ENCODE peak calls at places on chromosomes 7 and 10, in seven cellular contexts. N is heart right ventricle, C is fibroblast of lung, R is astrocyte, A is left ventricle myocardium inferior, S is lower lobe of right lung, B is testis. W is an unnamed sample.

GRCh38 chr10:14302035-14302434 is 28.7 kb downstream of the FRMD4A start:
- DNase-seq in A (no peak), B (no peak), N (no peak), S (no peak), C (peak), R (peak), W (no peak)

GRCh38 chr10:43851030-43851429 is 202.3 kb upstream of the ZNF32 start:
- DNase-seq in N (no peak), C (no peak), S (no peak), R (no peak), A (no peak), B (no peak), W (no peak)

GRCh38 chr7:118041336-118041878 is 142.6 kb upstream of the LSM8 start:
- DNase-seq in C (no peak), B (no peak), R (no peak), A (no peak), S (no peak), N (no peak), W (peak)

GRCh38 chr7:99072126-99072525 is 71.8 kb downstream of the SMURF1 start:
- DNase-seq in A (no peak), S (no peak), B (no peak), N (no peak), R (no peak), C (no peak), W (no peak)

GRCh38 chr10:78515037-78515872 is 481.6 kb downstream of the RPS24 start:
- DNase-seq in A (no peak), C (no peak), S (no peak), R (no peak), B (no peak), N (no peak), W (no peak)

GRCh38 chr7:133688483-133689239 is 435.8 kb downstream of the EXOC4 start:
- DNase-seq in R (peak), A (no peak), S (no peak), B (no peak), N (no peak), C (peak), W (peak)

GRCh38 chr7:69749358-69749757 is 151.1 kb downstream of the AUTS2 start:
- DNase-seq in N (no peak), S (no peak), A (no peak), B (no peak), R (no peak), C (peak), W (no peak)

GRCh38 chr7:36214608-36215016 is 61.6 kb downstream of the EEPD1 start:
- DNase-seq in N (no peak), S (no peak), A (no peak), B (peak), C (peak), R (no peak), W (no peak)

GRCh38 chr10:666237-667012 is 23.0 kb downstream of the DIP2C start:
- DNase-seq in N (no peak), S (no peak), R (no peak), C (no peak), A (no peak), B (no peak), W (no peak)
- H3K4me3 ChIP-seq in N (peak), S (peak), R (no peak), C (peak), A (peak), B (no peak), W (no peak)

DNA sequence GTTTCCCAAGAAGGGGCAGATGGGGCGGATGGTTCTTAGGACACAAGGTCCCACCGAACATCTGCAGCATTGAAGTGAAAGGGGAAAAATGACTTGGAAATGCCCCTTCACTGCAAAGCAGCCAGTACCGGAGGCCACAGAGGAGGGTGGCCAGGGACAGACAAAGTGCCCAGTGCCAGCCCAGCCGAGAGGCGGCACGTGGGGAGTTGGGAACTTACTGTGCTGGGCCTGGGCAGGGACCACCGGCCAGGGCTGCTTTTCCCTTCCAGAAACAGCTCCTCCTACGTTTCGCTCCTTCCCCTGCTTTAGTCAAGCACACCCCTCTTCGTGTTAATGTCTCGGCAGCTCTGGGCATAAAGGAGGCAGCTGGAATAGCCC is 129.2 kb downstream of the TNS3 start:
- DNase-seq in R (no peak), N (no peak), S (no peak), A (no peak), B (no peak), C (no peak), W (no peak)
- H3K4me3 ChIP-seq in R (peak), N (peak), S (peak), A (peak), B (no peak), C (peak), W (no peak)

GRCh38 chr10:97185326-97186058 is at the start of gene SLIT1:
- DNase-seq in N (no peak), B (no peak), R (no peak), C (no peak), A (no peak), S (no peak), W (no peak)
- H3K4me3 ChIP-seq in N (no peak), B (peak), R (no peak), C (no peak), A (peak), S (no peak), W (peak)

GRCh38 chr10:112955736-112956421 is 5.8 kb downstream of the TCF7L2 start:
- DNase-seq in A (no peak), R (peak), N (no peak), B (no peak), S (no peak), C (peak), W (no peak)
- H3K4me3 ChIP-seq in A (peak), R (peak), N (peak), B (no peak), S (peak), C (peak), W (peak)

DNA sequence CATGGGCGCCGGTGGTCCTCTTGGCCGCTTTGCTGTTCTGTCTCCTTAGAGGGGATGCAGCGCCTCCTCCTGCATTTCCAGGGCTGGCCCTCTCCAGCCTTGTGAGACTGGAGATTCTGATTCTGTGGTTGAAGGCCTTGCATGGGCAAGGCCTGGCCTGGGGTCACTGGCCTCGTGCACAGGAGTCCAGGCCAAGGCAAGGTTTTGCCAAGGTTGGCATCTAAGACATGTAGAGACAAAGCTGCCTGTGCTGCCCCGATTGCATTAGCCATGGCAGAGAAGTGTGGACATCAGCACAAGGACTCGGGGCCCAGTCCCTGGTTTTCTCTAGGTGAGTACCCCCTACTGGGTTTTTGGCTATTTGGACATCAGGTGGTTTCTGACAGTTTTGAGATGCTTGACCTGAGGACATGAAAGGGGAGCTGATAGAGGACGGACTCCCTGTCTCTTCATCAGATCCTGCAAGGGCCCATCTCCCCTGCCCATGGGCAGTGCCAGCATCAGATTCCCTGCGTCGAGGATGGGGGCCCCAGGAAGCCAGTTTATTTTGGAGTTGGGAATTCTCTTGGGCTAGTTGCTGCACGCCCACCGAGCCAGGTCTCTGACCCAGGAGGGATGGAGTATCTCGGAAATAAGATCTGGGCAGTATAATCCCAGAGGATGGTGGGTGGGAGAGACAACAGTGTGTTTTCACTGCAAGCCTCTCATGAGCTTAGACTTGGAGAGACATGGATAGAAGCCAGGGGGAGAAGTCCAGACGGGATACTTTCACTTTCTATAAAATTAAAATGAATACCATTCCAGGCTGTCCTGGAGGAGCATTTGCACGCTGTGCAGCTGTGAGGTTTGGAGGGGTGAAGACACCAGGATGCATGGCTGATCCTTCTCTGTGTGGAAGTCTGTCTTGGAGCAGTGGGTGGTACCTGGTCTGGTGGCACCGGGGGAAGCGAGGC is 25.6 kb downstream of the DOCK1 start:
- DNase-seq in C (no peak), B (no peak), S (no peak), R (no peak), A (no peak), N (no peak), W (no peak)
- H3K4me3 ChIP-seq in C (peak), B (no peak), S (peak), R (no peak), A (peak), N (no peak), W (no peak)

GRCh38 chr10:100347568-100348195 is 649 bp downstream of the SCD start:
- DNase-seq in N (no peak), C (peak), A (no peak), B (no peak), S (no peak), R (no peak), W (no peak)

GRCh38 chr10:100348389-100348927 is 1.4 kb downstream of the SCD start:
- DNase-seq in C (no peak), B (no peak), S (no peak), A (no peak), R (no peak), N (no peak), W (no peak)

GRCh38 chr10:100350914-100351485 is 4.0 kb downstream of the SCD start:
- DNase-seq in R (no peak), A (no peak), C (no peak), N (no peak), S (no peak), B (peak), W (no peak)

GRCh38 chr10:100349087-100349486 is 2.1 kb downstream of the SCD start:
- DNase-seq in A (no peak), C (no peak), R (no peak), B (peak), S (no peak), N (no peak), W (no peak)

GRCh38 chr10:100349672-100350071 is 2.6 kb downstream of the SCD start:
- DNase-seq in C (no peak), N (no peak), B (no peak), R (no peak), A (no peak), S (no peak), W (no peak)
- H3K4me3 ChIP-seq in C (peak), N (no peak), B (no peak), R (peak), A (no peak), S (peak), W (peak)

GRCh38 chr7:150382123-150382843 is 3.2 kb downstream of the ZNF775 start:
- DNase-seq in B (no peak), C (no peak), R (no peak), S (no peak), N (no peak), A (no peak), W (no peak)

GRCh38 chr7:150384406-150385239 is 5.5 kb downstream of the ZNF775 start:
- DNase-seq in C (no peak), B (no peak), N (no peak), S (no peak), R (no peak), A (no peak), W (no peak)

GRCh38 chr7:150385240-150385830 is 6.2 kb downstream of the ZNF775 start:
- DNase-seq in A (no peak), N (no peak), C (no peak), B (no peak), R (no peak), S (no peak), W (no peak)

GRCh38 chr7:150382844-150383225 is 3.7 kb downstream of the ZNF775 start:
- DNase-seq in A (no peak), B (no peak), N (no peak), R (no peak), S (no peak), C (no peak), W (peak)

GRCh38 chr7:150383710-150384397 is 4.7 kb downstream of the ZNF775 start:
- DNase-seq in S (no peak), R (no peak), B (peak), C (no peak), N (no peak), A (no peak), W (no peak)
- H3K4me3 ChIP-seq in S (no peak), R (no peak), B (no peak), C (no peak), N (no peak), A (no peak), W (peak)

GRCh38 chr10:30973737-30974136 is 57.9 kb downstream of the ZNF438 start:
- DNase-seq in N (no peak), A (no peak), S (no peak), C (no peak), R (no peak), B (no peak), W (no peak)
- H3K4me3 ChIP-seq in N (peak), A (peak), S (no peak), C (no peak), R (no peak), B (no peak), W (no peak)

DNA sequence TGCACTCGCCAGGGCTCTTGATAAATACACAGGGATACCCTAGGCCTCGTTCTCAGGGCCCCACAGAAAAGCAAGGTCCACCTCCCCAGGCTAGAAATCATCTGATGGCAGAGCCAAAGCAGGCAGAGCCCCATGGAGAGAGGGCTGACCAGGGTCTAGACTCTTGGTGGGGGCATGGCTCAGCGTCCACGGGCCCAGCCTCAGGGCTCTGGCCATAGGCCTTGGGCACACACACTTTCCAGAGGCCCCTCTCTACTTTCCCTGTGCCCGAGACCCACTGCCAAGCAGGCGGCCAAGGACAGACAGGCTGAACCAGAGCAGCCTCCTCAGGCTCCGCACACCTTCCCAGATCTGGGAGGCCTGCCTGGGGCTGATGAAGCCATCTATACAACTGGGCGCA is 64.8 kb downstream of the FAM53B start:
- DNase-seq in B (no peak), C (no peak), R (no peak), N (no peak), S (peak), A (peak), W (no peak)
- H3K4me3 ChIP-seq in B (no peak), C (no peak), R (no peak), N (no peak), S (no peak), A (no peak), W (no peak)

DNA sequence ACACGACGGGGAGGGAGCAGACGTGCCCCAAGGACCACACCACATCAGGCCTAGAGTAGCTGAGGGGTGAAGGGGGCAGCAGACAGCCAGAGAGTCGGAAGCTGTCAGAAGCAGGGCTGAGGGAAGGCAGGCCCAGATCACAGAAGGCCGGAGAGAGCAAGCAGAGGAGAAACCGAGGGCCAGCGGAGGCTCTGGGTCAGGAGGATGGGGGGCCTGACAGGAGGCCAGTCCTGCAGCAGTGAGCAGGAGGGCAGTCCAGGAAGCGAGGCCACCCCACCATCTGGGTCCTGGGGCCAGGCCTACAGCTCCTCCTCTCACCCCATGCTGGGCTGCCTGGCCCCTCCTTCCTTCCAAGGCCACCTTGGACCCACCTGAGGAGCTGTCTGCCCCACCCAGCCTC is 20.3 kb downstream of the SLIT1 start:
- DNase-seq in A (no peak), C (no peak), S (no peak), N (no peak), B (no peak), R (no peak), W (no peak)
- H3K4me3 ChIP-seq in A (no peak), C (no peak), S (no peak), N (no peak), B (no peak), R (no peak), W (no peak)

W was measured in LNCaP clone FGC.